ENCODE peak calls at places on chromosome 14, in five cellular contexts. One of them, this sample, is unnamed.

GRCh38 chr14:21476526-21476924 is 234 bp downstream of the RAB2B start:
- DNase-seq in astrocyte of the spinal cord: no peak
- DNase-seq in AML-193: no peak
- DNase-seq in stimulated activated CD8-positive, alpha-beta memory T cell treated with anti-CD3 and anti-CD28 coated beads, Interleukin-4, amount 100 ng/mL, for 24 hours: peak; percentile 78
- DNase-seq in stimulated activated naive CD8-positive, alpha-beta T cell treated with anti-CD3 and anti-CD28 coated beads, Interleukin-15, Interleukin-2, amounts not matched to agents 100 U/mL and 50 U/mL, for 24 hours: peak; percentile 88
- DNase-seq in this sample: no peak

GRCh38 chr14:55245657-55246268 is 25.5 kb upstream of the FBXO34 start:
- DNase-seq in stimulated activated CD8-positive, alpha-beta memory T cell treated with anti-CD3 and anti-CD28 coated beads, Interleukin-4, amount 100 ng/mL, for 24 hours: no peak
- DNase-seq in astrocyte of the spinal cord: peak; percentile 23
- DNase-seq in AML-193: peak; percentile 12
- DNase-seq in stimulated activated naive CD8-positive, alpha-beta T cell treated with anti-CD3 and anti-CD28 coated beads, Interleukin-15, Interleukin-2, amounts not matched to agents 100 U/mL and 50 U/mL, for 24 hours: no peak
- DNase-seq in this sample: peak; percentile 46

GRCh38 chr14:70698288-70698687 is 56.6 kb downstream of the TTC9 start:
- DNase-seq in stimulated activated naive CD8-positive, alpha-beta T cell treated with anti-CD3 and anti-CD28 coated beads, Interleukin-15, Interleukin-2, amounts not matched to agents 100 U/mL and 50 U/mL, for 24 hours: no peak
- DNase-seq in AML-193: peak; percentile 74
- DNase-seq in stimulated activated CD8-positive, alpha-beta memory T cell treated with anti-CD3 and anti-CD28 coated beads, Interleukin-4, amount 100 ng/mL, for 24 hours: no peak
- DNase-seq in astrocyte of the spinal cord: peak; percentile 32
- DNase-seq in this sample: peak; percentile 54

GRCh38 chr14:21099596-21099985 is 1.1 kb upstream of the ZNF219 start:
- DNase-seq in astrocyte of the spinal cord: no peak
- DNase-seq in AML-193: no peak
- DNase-seq in stimulated activated naive CD8-positive, alpha-beta T cell treated with anti-CD3 and anti-CD28 coated beads, Interleukin-15, Interleukin-2, amounts not matched to agents 100 U/mL and 50 U/mL, for 24 hours: no peak
- DNase-seq in stimulated activated CD8-positive, alpha-beta memory T cell treated with anti-CD3 and anti-CD28 coated beads, Interleukin-4, amount 100 ng/mL, for 24 hours: no peak
- DNase-seq in this sample: no peak

GRCh38 chr14:53956427-53957201 is at the start of gene BMP4:
- DNase-seq in stimulated activated naive CD8-positive, alpha-beta T cell treated with anti-CD3 and anti-CD28 coated beads, Interleukin-15, Interleukin-2, amounts not matched to agents 100 U/mL and 50 U/mL, for 24 hours: peak; percentile 22
- DNase-seq in AML-193: no peak
- DNase-seq in astrocyte of the spinal cord: peak; percentile 71
- DNase-seq in stimulated activated CD8-positive, alpha-beta memory T cell treated with anti-CD3 and anti-CD28 coated beads, Interleukin-4, amount 100 ng/mL, for 24 hours: no peak
- DNase-seq in this sample: peak; percentile 87

GRCh38 chr14:64696355-64696844 is 7.8 kb upstream of the PLEKHG3 start:
- DNase-seq in AML-193: no peak
- DNase-seq in stimulated activated naive CD8-positive, alpha-beta T cell treated with anti-CD3 and anti-CD28 coated beads, Interleukin-15, Interleukin-2, amounts not matched to agents 100 U/mL and 50 U/mL, for 24 hours: no peak
- DNase-seq in stimulated activated CD8-positive, alpha-beta memory T cell treated with anti-CD3 and anti-CD28 coated beads, Interleukin-4, amount 100 ng/mL, for 24 hours: no peak
- DNase-seq in astrocyte of the spinal cord: no peak
- DNase-seq in this sample: no peak

GRCh38 chr14:77347746-77348145 is 26.9 kb downstream of the GSTZ1 start:
- DNase-seq in stimulated activated naive CD8-positive, alpha-beta T cell treated with anti-CD3 and anti-CD28 coated beads, Interleukin-15, Interleukin-2, amounts not matched to agents 100 U/mL and 50 U/mL, for 24 hours: no peak
- DNase-seq in stimulated activated CD8-positive, alpha-beta memory T cell treated with anti-CD3 and anti-CD28 coated beads, Interleukin-4, amount 100 ng/mL, for 24 hours: no peak
- DNase-seq in astrocyte of the spinal cord: no peak
- DNase-seq in AML-193: peak; percentile 58
- DNase-seq in this sample: peak; percentile 75

GRCh38 chr14:103130017-103130764 is 6.9 kb downstream of the TNFAIP2 start:
- DNase-seq in stimulated activated CD8-positive, alpha-beta memory T cell treated with anti-CD3 and anti-CD28 coated beads, Interleukin-4, amount 100 ng/mL, for 24 hours: no peak
- DNase-seq in AML-193: no peak
- DNase-seq in astrocyte of the spinal cord: no peak
- DNase-seq in stimulated activated naive CD8-positive, alpha-beta T cell treated with anti-CD3 and anti-CD28 coated beads, Interleukin-15, Interleukin-2, amounts not matched to agents 100 U/mL and 50 U/mL, for 24 hours: no peak
- DNase-seq in this sample: no peak

GRCh38 chr14:73272393-73272792 is 35.1 kb downstream of the PAPLN start:
- DNase-seq in stimulated activated naive CD8-positive, alpha-beta T cell treated with anti-CD3 and anti-CD28 coated beads, Interleukin-15, Interleukin-2, amounts not matched to agents 100 U/mL and 50 U/mL, for 24 hours: no peak
- DNase-seq in astrocyte of the spinal cord: no peak
- DNase-seq in stimulated activated CD8-positive, alpha-beta memory T cell treated with anti-CD3 and anti-CD28 coated beads, Interleukin-4, amount 100 ng/mL, for 24 hours: no peak
- DNase-seq in AML-193: no peak
- DNase-seq in this sample: no peak

GRCh38 chr14:78697341-78697740 is 527.2 kb downstream of the NRXN3 start:
- DNase-seq in astrocyte of the spinal cord: peak; percentile 42
- DNase-seq in AML-193: peak; percentile 16
- DNase-seq in stimulated activated CD8-positive, alpha-beta memory T cell treated with anti-CD3 and anti-CD28 coated beads, Interleukin-4, amount 100 ng/mL, for 24 hours: no peak
- DNase-seq in stimulated activated naive CD8-positive, alpha-beta T cell treated with anti-CD3 and anti-CD28 coated beads, Interleukin-15, Interleukin-2, amounts not matched to agents 100 U/mL and 50 U/mL, for 24 hours: no peak
- DNase-seq in this sample: peak; percentile 24

GRCh38 chr14:56423591-56423991 is 156.0 kb upstream of the TMEM260 start:
- DNase-seq in astrocyte of the spinal cord: peak; percentile 51
- DNase-seq in stimulated activated naive CD8-positive, alpha-beta T cell treated with anti-CD3 and anti-CD28 coated beads, Interleukin-15, Interleukin-2, amounts not matched to agents 100 U/mL and 50 U/mL, for 24 hours: no peak
- DNase-seq in AML-193: no peak
- DNase-seq in stimulated activated CD8-positive, alpha-beta memory T cell treated with anti-CD3 and anti-CD28 coated beads, Interleukin-4, amount 100 ng/mL, for 24 hours: no peak
- DNase-seq in this sample: no peak

GRCh38 chr14:61625171-61625570 is 70.1 kb upstream of the HIF1A start:
- DNase-seq in astrocyte of the spinal cord: peak; percentile 43
- DNase-seq in stimulated activated naive CD8-positive, alpha-beta T cell treated with anti-CD3 and anti-CD28 coated beads, Interleukin-15, Interleukin-2, amounts not matched to agents 100 U/mL and 50 U/mL, for 24 hours: peak; percentile 17
- DNase-seq in stimulated activated CD8-positive, alpha-beta memory T cell treated with anti-CD3 and anti-CD28 coated beads, Interleukin-4, amount 100 ng/mL, for 24 hours: no peak
- DNase-seq in AML-193: no peak
- DNase-seq in this sample: no peak

GRCh38 chr14:105748204-105748578 is 221.8 kb downstream of the TMEM121 start:
- DNase-seq in AML-193: no peak
- DNase-seq in astrocyte of the spinal cord: no peak
- DNase-seq in stimulated activated naive CD8-positive, alpha-beta T cell treated with anti-CD3 and anti-CD28 coated beads, Interleukin-15, Interleukin-2, amounts not matched to agents 100 U/mL and 50 U/mL, for 24 hours: no peak
- DNase-seq in stimulated activated CD8-positive, alpha-beta memory T cell treated with anti-CD3 and anti-CD28 coated beads, Interleukin-4, amount 100 ng/mL, for 24 hours: no peak
- DNase-seq in this sample: no peak

GRCh38 chr14:89572566-89573398 is 155.7 kb upstream of the FOXN3 start:
- DNase-seq in stimulated activated CD8-positive, alpha-beta memory T cell treated with anti-CD3 and anti-CD28 coated beads, Interleukin-4, amount 100 ng/mL, for 24 hours: no peak
- DNase-seq in stimulated activated naive CD8-positive, alpha-beta T cell treated with anti-CD3 and anti-CD28 coated beads, Interleukin-15, Interleukin-2, amounts not matched to agents 100 U/mL and 50 U/mL, for 24 hours: no peak
- DNase-seq in astrocyte of the spinal cord: no peak
- DNase-seq in AML-193: no peak
- DNase-seq in this sample: no peak

GRCh38 chr14:24102357-24103048 is 8.4 kb downstream of the PCK2 start:
- DNase-seq in astrocyte of the spinal cord: no peak
- DNase-seq in AML-193: no peak
- DNase-seq in stimulated activated CD8-positive, alpha-beta memory T cell treated with anti-CD3 and anti-CD28 coated beads, Interleukin-4, amount 100 ng/mL, for 24 hours: no peak
- DNase-seq in stimulated activated naive CD8-positive, alpha-beta T cell treated with anti-CD3 and anti-CD28 coated beads, Interleukin-15, Interleukin-2, amounts not matched to agents 100 U/mL and 50 U/mL, for 24 hours: no peak
- DNase-seq in this sample: no peak

GRCh38 chr14:21990116-21990515 is 316.5 kb upstream of the OR4E1 start:
- DNase-seq in AML-193: peak; percentile 18
- DNase-seq in astrocyte of the spinal cord: no peak
- DNase-seq in stimulated activated naive CD8-positive, alpha-beta T cell treated with anti-CD3 and anti-CD28 coated beads, Interleukin-15, Interleukin-2, amounts not matched to agents 100 U/mL and 50 U/mL, for 24 hours: no peak
- DNase-seq in stimulated activated CD8-positive, alpha-beta memory T cell treated with anti-CD3 and anti-CD28 coated beads, Interleukin-4, amount 100 ng/mL, for 24 hours: no peak
- DNase-seq in this sample: peak; percentile 7

GRCh38 chr14:104797112-104798044 is 1.8 kb upstream of the AKT1 start:
- DNase-seq in astrocyte of the spinal cord: no peak
- DNase-seq in stimulated activated naive CD8-positive, alpha-beta T cell treated with anti-CD3 and anti-CD28 coated beads, Interleukin-15, Interleukin-2, amounts not matched to agents 100 U/mL and 50 U/mL, for 24 hours: no peak
- DNase-seq in AML-193: no peak
- DNase-seq in stimulated activated CD8-positive, alpha-beta memory T cell treated with anti-CD3 and anti-CD28 coated beads, Interleukin-4, amount 100 ng/mL, for 24 hours: no peak
- DNase-seq in this sample: no peak

GRCh38 chr14:37150414-37150813 is 22.0 kb downstream of the SLC25A21 start:
- DNase-seq in stimulated activated CD8-positive, alpha-beta memory T cell treated with anti-CD3 and anti-CD28 coated beads, Interleukin-4, amount 100 ng/mL, for 24 hours: no peak
- DNase-seq in astrocyte of the spinal cord: peak; percentile 65
- DNase-seq in stimulated activated naive CD8-positive, alpha-beta T cell treated with anti-CD3 and anti-CD28 coated beads, Interleukin-15, Interleukin-2, amounts not matched to agents 100 U/mL and 50 U/mL, for 24 hours: no peak
- DNase-seq in AML-193: peak; percentile 47
- DNase-seq in this sample: peak; percentile 51

GRCh38 chr14:63435838-63436237 is 107.3 kb downstream of the PPP2R5E start:
- DNase-seq in stimulated activated naive CD8-positive, alpha-beta T cell treated with anti-CD3 and anti-CD28 coated beads, Interleukin-15, Interleukin-2, amounts not matched to agents 100 U/mL and 50 U/mL, for 24 hours: no peak
- DNase-seq in AML-193: no peak
- DNase-seq in astrocyte of the spinal cord: peak; percentile 52
- DNase-seq in stimulated activated CD8-positive, alpha-beta memory T cell treated with anti-CD3 and anti-CD28 coated beads, Interleukin-4, amount 100 ng/mL, for 24 hours: no peak
- DNase-seq in this sample: no peak

GRCh38 chr14:77375164-77375950 is 1.5 kb downstream of the TMED8 start:
- DNase-seq in stimulated activated CD8-positive, alpha-beta memory T cell treated with anti-CD3 and anti-CD28 coated beads, Interleukin-4, amount 100 ng/mL, for 24 hours: no peak
- DNase-seq in astrocyte of the spinal cord: no peak
- DNase-seq in stimulated activated naive CD8-positive, alpha-beta T cell treated with anti-CD3 and anti-CD28 coated beads, Interleukin-15, Interleukin-2, amounts not matched to agents 100 U/mL and 50 U/mL, for 24 hours: no peak
- DNase-seq in AML-193: peak; percentile 22
- DNase-seq in this sample: peak; percentile 58

GRCh38 chr14:105418269-105419054 is 1.2 kb upstream of the MTA1 start:
- DNase-seq in stimulated activated naive CD8-positive, alpha-beta T cell treated with anti-CD3 and anti-CD28 coated beads, Interleukin-15, Interleukin-2, amounts not matched to agents 100 U/mL and 50 U/mL, for 24 hours: no peak
- DNase-seq in AML-193: no peak
- DNase-seq in astrocyte of the spinal cord: no peak
- DNase-seq in stimulated activated CD8-positive, alpha-beta memory T cell treated with anti-CD3 and anti-CD28 coated beads, Interleukin-4, amount 100 ng/mL, for 24 hours: no peak
- DNase-seq in this sample: no peak

GRCh38 chr14:92039073-92039719 is 663 bp downstream of the TRIP11 start:
- DNase-seq in stimulated activated CD8-positive, alpha-beta memory T cell treated with anti-CD3 and anti-CD28 coated beads, Interleukin-4, amount 100 ng/mL, for 24 hours: peak; percentile 30
- DNase-seq in stimulated activated naive CD8-positive, alpha-beta T cell treated with anti-CD3 and anti-CD28 coated beads, Interleukin-15, Interleukin-2, amounts not matched to agents 100 U/mL and 50 U/mL, for 24 hours: peak; percentile 52
- DNase-seq in astrocyte of the spinal cord: peak; percentile 73
- DNase-seq in AML-193: peak; percentile 9
- DNase-seq in this sample: peak; percentile 64

GRCh38 chr14:105123981-105124836 is 44.4 kb downstream of the JAG2 start:
- DNase-seq in stimulated activated naive CD8-positive, alpha-beta T cell treated with anti-CD3 and anti-CD28 coated beads, Interleukin-15, Interleukin-2, amounts not matched to agents 100 U/mL and 50 U/mL, for 24 hours: no peak
- DNase-seq in stimulated activated CD8-positive, alpha-beta memory T cell treated with anti-CD3 and anti-CD28 coated beads, Interleukin-4, amount 100 ng/mL, for 24 hours: no peak
- DNase-seq in AML-193: no peak
- DNase-seq in astrocyte of the spinal cord: no peak
- DNase-seq in this sample: no peak

GRCh38 chr14:101359221-101360044 is 201.9 kb upstream of the DIO3 start:
- DNase-seq in stimulated activated naive CD8-positive, alpha-beta T cell treated with anti-CD3 and anti-CD28 coated beads, Interleukin-15, Interleukin-2, amounts not matched to agents 100 U/mL and 50 U/mL, for 24 hours: no peak
- DNase-seq in AML-193: no peak
- DNase-seq in astrocyte of the spinal cord: peak; percentile 22
- DNase-seq in stimulated activated CD8-positive, alpha-beta memory T cell treated with anti-CD3 and anti-CD28 coated beads, Interleukin-4, amount 100 ng/mL, for 24 hours: no peak
- DNase-seq in this sample: no peak

GRCh38 chr14:105305350-105305749 is 4.5 kb upstream of the BRF1 start:
- DNase-seq in astrocyte of the spinal cord: no peak
- DNase-seq in stimulated activated CD8-positive, alpha-beta memory T cell treated with anti-CD3 and anti-CD28 coated beads, Interleukin-4, amount 100 ng/mL, for 24 hours: no peak
- DNase-seq in AML-193: no peak
- DNase-seq in stimulated activated naive CD8-positive, alpha-beta T cell treated with anti-CD3 and anti-CD28 coated beads, Interleukin-15, Interleukin-2, amounts not matched to agents 100 U/mL and 50 U/mL, for 24 hours: no peak
- DNase-seq in this sample: no peak

GRCh38 chr14:52078093-52078492 is 9.2 kb upstream of the NID2 start:
- DNase-seq in AML-193: no peak
- DNase-seq in astrocyte of the spinal cord: no peak
- DNase-seq in stimulated activated naive CD8-positive, alpha-beta T cell treated with anti-CD3 and anti-CD28 coated beads, Interleukin-15, Interleukin-2, amounts not matched to agents 100 U/mL and 50 U/mL, for 24 hours: no peak
- DNase-seq in stimulated activated CD8-positive, alpha-beta memory T cell treated with anti-CD3 and anti-CD28 coated beads, Interleukin-4, amount 100 ng/mL, for 24 hours: no peak
- DNase-seq in this sample: no peak

GRCh38 chr14:25049559-25050493 is at the start of gene STXBP6:
- DNase-seq in stimulated activated naive CD8-positive, alpha-beta T cell treated with anti-CD3 and anti-CD28 coated beads, Interleukin-15, Interleukin-2, amounts not matched to agents 100 U/mL and 50 U/mL, for 24 hours: peak; percentile 33
- DNase-seq in astrocyte of the spinal cord: peak; percentile 45
- DNase-seq in stimulated activated CD8-positive, alpha-beta memory T cell treated with anti-CD3 and anti-CD28 coated beads, Interleukin-4, amount 100 ng/mL, for 24 hours: no peak
- DNase-seq in AML-193: peak; percentile 71
- DNase-seq in this sample: peak; percentile 15

GRCh38 chr14:65170768-65171251 is 68.5 kb upstream of the MAX start:
- DNase-seq in stimulated activated naive CD8-positive, alpha-beta T cell treated with anti-CD3 and anti-CD28 coated beads, Interleukin-15, Interleukin-2, amounts not matched to agents 100 U/mL and 50 U/mL, for 24 hours: peak; percentile 59
- DNase-seq in AML-193: no peak
- DNase-seq in astrocyte of the spinal cord: peak; percentile 80
- DNase-seq in stimulated activated CD8-positive, alpha-beta memory T cell treated with anti-CD3 and anti-CD28 coated beads, Interleukin-4, amount 100 ng/mL, for 24 hours: no peak
- DNase-seq in this sample: peak; percentile 61

GRCh38 chr14:102947321-102948103 is 25.0 kb downstream of the AMN start:
- DNase-seq in stimulated activated naive CD8-positive, alpha-beta T cell treated with anti-CD3 and anti-CD28 coated beads, Interleukin-15, Interleukin-2, amounts not matched to agents 100 U/mL and 50 U/mL, for 24 hours: no peak
- DNase-seq in stimulated activated CD8-positive, alpha-beta memory T cell treated with anti-CD3 and anti-CD28 coated beads, Interleukin-4, amount 100 ng/mL, for 24 hours: no peak
- DNase-seq in AML-193: no peak
- DNase-seq in astrocyte of the spinal cord: no peak
- DNase-seq in this sample: no peak

GRCh38 chr14:105118646-105119409 is 49.7 kb downstream of the JAG2 start:
- DNase-seq in astrocyte of the spinal cord: no peak
- DNase-seq in stimulated activated naive CD8-positive, alpha-beta T cell treated with anti-CD3 and anti-CD28 coated beads, Interleukin-15, Interleukin-2, amounts not matched to agents 100 U/mL and 50 U/mL, for 24 hours: no peak
- DNase-seq in stimulated activated CD8-positive, alpha-beta memory T cell treated with anti-CD3 and anti-CD28 coated beads, Interleukin-4, amount 100 ng/mL, for 24 hours: no peak
- DNase-seq in AML-193: no peak
- DNase-seq in this sample: no peak

GRCh38 chr14:36655963-36656768 is 5.5 kb upstream of the PAX9 start:
- DNase-seq in astrocyte of the spinal cord: no peak
- DNase-seq in stimulated activated CD8-positive, alpha-beta memory T cell treated with anti-CD3 and anti-CD28 coated beads, Interleukin-4, amount 100 ng/mL, for 24 hours: no peak
- DNase-seq in AML-193: no peak
- DNase-seq in stimulated activated naive CD8-positive, alpha-beta T cell treated with anti-CD3 and anti-CD28 coated beads, Interleukin-15, Interleukin-2, amounts not matched to agents 100 U/mL and 50 U/mL, for 24 hours: peak; percentile 52
- DNase-seq in this sample: no peak

GRCh38 chr14:67663633-67664032 is 10.8 kb downstream of the VTI1B start:
- DNase-seq in astrocyte of the spinal cord: no peak
- DNase-seq in stimulated activated CD8-positive, alpha-beta memory T cell treated with anti-CD3 and anti-CD28 coated beads, Interleukin-4, amount 100 ng/mL, for 24 hours: no peak
- DNase-seq in AML-193: no peak
- DNase-seq in stimulated activated naive CD8-positive, alpha-beta T cell treated with anti-CD3 and anti-CD28 coated beads, Interleukin-15, Interleukin-2, amounts not matched to agents 100 U/mL and 50 U/mL, for 24 hours: no peak
- DNase-seq in this sample: peak; percentile 24

GRCh38 chr14:65403231-65403630 is 9.3 kb upstream of the FUT8 start:
- DNase-seq in stimulated activated naive CD8-positive, alpha-beta T cell treated with anti-CD3 and anti-CD28 coated beads, Interleukin-15, Interleukin-2, amounts not matched to agents 100 U/mL and 50 U/mL, for 24 hours: no peak
- DNase-seq in AML-193: no peak
- DNase-seq in astrocyte of the spinal cord: no peak
- DNase-seq in stimulated activated CD8-positive, alpha-beta memory T cell treated with anti-CD3 and anti-CD28 coated beads, Interleukin-4, amount 100 ng/mL, for 24 hours: no peak
- DNase-seq in this sample: no peak

GRCh38 chr14:76986261-76986565 is 42.3 kb downstream of the IRF2BPL start:
- DNase-seq in stimulated activated CD8-positive, alpha-beta memory T cell treated with anti-CD3 and anti-CD28 coated beads, Interleukin-4, amount 100 ng/mL, for 24 hours: no peak
- DNase-seq in stimulated activated naive CD8-positive, alpha-beta T cell treated with anti-CD3 and anti-CD28 coated beads, Interleukin-15, Interleukin-2, amounts not matched to agents 100 U/mL and 50 U/mL, for 24 hours: no peak
- DNase-seq in astrocyte of the spinal cord: no peak
- DNase-seq in AML-193: no peak
- DNase-seq in this sample: no peak

This sample was measured in KBM-7.